ENCODE peak calls at places on chromosome 14, in seven cellular contexts. F, O, V, U, Y, B and G are unnamed samples.

GRCh38 chr14:32473476-32473875 is 144.4 kb downstream of the AKAP6 start:
- DNase-seq in F (peak; percentile 69), O (peak; percentile 53), V (peak; percentile 80), U (peak; percentile 65), Y (no peak), B (no peak), G (no peak)

GRCh38 chr14:64541971-64542838 is 1.7 kb downstream of the HSPA2 start:
- DNase-seq in F (no peak), O (no peak), V (no peak), U (no peak), Y (peak; percentile 2), B (no peak), G (no peak)

GRCh38 chr14:106308839-106309389 is 782.5 kb downstream of the TMEM121 start:
- DNase-seq in F (no peak), O (no peak), V (no peak), U (no peak), Y (peak; percentile 53), B (peak; percentile 92), G (peak; percentile 93)

GRCh38 chr14:20460458-20461229 is 590 bp downstream of the PIP4P1 start:
- DNase-seq in F (no peak), O (no peak), V (no peak), U (no peak), Y (peak; percentile 64), B (peak; percentile 73), G (peak; percentile 88)

GRCh38 chr14:78182722-78183121 is 12.5 kb downstream of the NRXN3 start:
- DNase-seq in F (no peak), O (no peak), V (no peak), U (no peak), Y (no peak), B (no peak), G (no peak)

GRCh38 chr14:104687601-104688504 is 1.6 kb upstream of the INF2 start:
- DNase-seq in F (peak; percentile 82), O (peak; percentile 25), V (peak; percentile 89), U (peak; percentile 60), Y (no peak), B (no peak), G (no peak)

GRCh38 chr14:52115286-52115685 is 46.4 kb upstream of the NID2 start:
- DNase-seq in F (no peak), O (no peak), V (no peak), U (no peak), Y (no peak), B (no peak), G (no peak)

GRCh38 chr14:23539209-23539866 is 12.2 kb downstream of the ZFHX2 start:
- DNase-seq in F (peak; percentile 47), O (peak; percentile 69), V (no peak), U (peak; percentile 39), Y (no peak), B (peak; percentile 49), G (peak; percentile 71)

GRCh38 chr14:90291699-90292098 is 35.3 kb downstream of the PSMC1 start:
- DNase-seq in F (no peak), O (no peak), V (no peak), U (no peak), Y (no peak), B (no peak), G (no peak)

GRCh38 chr14:34340226-34340625 is 121.8 kb downstream of the SPTSSA start:
- DNase-seq in F (peak; percentile 49), O (no peak), V (no peak), U (peak; percentile 22), Y (no peak), B (no peak), G (no peak)

GRCh38 chr14:58731465-58732330 is 93.9 kb downstream of the DACT1 start:
- DNase-seq in F (peak; percentile 95), O (peak; percentile 89), V (no peak), U (peak; percentile 100), Y (no peak), B (no peak), G (no peak)

GRCh38 chr14:97917169-97917568 is 1120.0 kb downstream of the VRK1 start:
- DNase-seq in F (no peak), O (no peak), V (no peak), U (no peak), Y (no peak), B (no peak), G (no peak)

GRCh38 chr14:29643415-29644206 is 284.0 kb downstream of the PRKD1 start:
- DNase-seq in F (peak; percentile 76), O (peak; percentile 61), V (no peak), U (peak; percentile 70), Y (no peak), B (no peak), G (no peak)

GRCh38 chr14:62691613-62692489 is 353.4 kb downstream of the KCNH5 start:
- DNase-seq in F (peak; percentile 92), O (peak; percentile 97), V (no peak), U (peak; percentile 87), Y (no peak), B (no peak), G (no peak)

GRCh38 chr14:104206281-104206904 is 68.0 kb downstream of the KIF26A start:
- DNase-seq in F (no peak), O (peak; percentile 7), V (no peak), U (no peak), Y (no peak), B (no peak), G (no peak)

GRCh38 chr14:54182419-54183040 is 214.3 kb upstream of the CDKN3 start:
- DNase-seq in F (no peak), O (peak; percentile 28), V (no peak), U (peak; percentile 47), Y (no peak), B (no peak), G (no peak)

GRCh38 chr14:101854366-101854765 is 92.9 kb downstream of the PPP2R5C start:
- DNase-seq in F (no peak), O (no peak), V (no peak), U (no peak), Y (no peak), B (no peak), G (no peak)

GRCh38 chr14:99201351-99202073 is 70.5 kb downstream of the BCL11B start:
- DNase-seq in F (no peak), O (no peak), V (no peak), U (no peak), Y (peak; percentile 27), B (no peak), G (peak; percentile 15)

GRCh38 chr14:65131176-65131765 is 29.0 kb upstream of the MAX start:
- DNase-seq in F (no peak), O (no peak), V (no peak), U (peak; percentile 9), Y (no peak), B (no peak), G (no peak)

GRCh38 chr14:59207506-59207933 is 19.1 kb downstream of the DAAM1 start:
- DNase-seq in F (no peak), O (no peak), V (no peak), U (no peak), Y (no peak), B (peak; percentile 59), G (no peak)

GRCh38 chr14:68590233-68590535 is 202.7 kb downstream of the ZFP36L1 start:
- DNase-seq in F (no peak), O (no peak), V (no peak), U (no peak), Y (no peak), B (no peak), G (no peak)

GRCh38 chr14:68404652-68405183 is 388.1 kb downstream of the ZFP36L1 start:
- DNase-seq in F (no peak), O (no peak), V (no peak), U (no peak), Y (no peak), B (peak; percentile 77), G (no peak)

GRCh38 chr14:53850714-53851296 is 105.8 kb downstream of the BMP4 start:
- DNase-seq in F (peak; percentile 68), O (peak; percentile 64), V (no peak), U (peak; percentile 77), Y (no peak), B (no peak), G (no peak)

GRCh38 chr14:71063351-71063750 is 156.1 kb downstream of the PCNX1 start:
- DNase-seq in F (no peak), O (no peak), V (no peak), U (no peak), Y (no peak), B (no peak), G (no peak)

GRCh38 chr14:20781805-20782204 is 737 bp downstream of the RNASE6 start:
- DNase-seq in F (no peak), O (no peak), V (no peak), U (no peak), Y (peak; percentile 1), B (peak; percentile 37), G (no peak)

GRCh38 chr14:55446127-55446736 is 5.8 kb upstream of the TBPL2 start:
- DNase-seq in F (peak; percentile 90), O (peak; percentile 95), V (no peak), U (peak; percentile 91), Y (peak; percentile 23), B (peak; percentile 72), G (peak; percentile 60)

GRCh38 chr14:50943943-50944646 is at the start of gene PYGL:
- DNase-seq in F (peak; percentile 80), O (peak; percentile 87), V (peak; percentile 93), U (peak; percentile 59), Y (peak; percentile 7), B (peak; percentile 70), G (no peak)

GRCh38 chr14:28603606-28604005 is 163.0 kb upstream of the FOXG1 start:
- DNase-seq in F (peak; percentile 48), O (no peak), V (no peak), U (peak; percentile 59), Y (no peak), B (no peak), G (no peak)

GRCh38 chr14:28151931-28152330 is 614.7 kb upstream of the FOXG1 start:
- DNase-seq in F (no peak), O (no peak), V (no peak), U (no peak), Y (no peak), B (no peak), G (no peak)

GRCh38 chr14:100011568-100012325 is 53.5 kb upstream of the EVL start:
- DNase-seq in F (no peak), O (peak; percentile 25), V (no peak), U (no peak), Y (no peak), B (no peak), G (no peak)

GRCh38 chr14:105914738-105915385 is 388.5 kb downstream of the TMEM121 start:
- DNase-seq in F (no peak), O (no peak), V (no peak), U (no peak), Y (no peak), B (no peak), G (no peak)

GRCh38 chr14:77590845-77591506 is 25.5 kb downstream of the SPTLC2 start:
- DNase-seq in F (no peak), O (no peak), V (no peak), U (no peak), Y (no peak), B (peak; percentile 30), G (no peak)

GRCh38 chr14:24339284-24340151 is at the start of gene RIPK3:
- DNase-seq in F (no peak), O (no peak), V (peak; percentile 84), U (no peak), Y (peak; percentile 73), B (peak; percentile 73), G (peak; percentile 45)

GRCh38 chr14:40599726-40600125 is 1007.0 kb upstream of the LRFN5 start:
- DNase-seq in F (no peak), O (no peak), V (no peak), U (no peak), Y (no peak), B (no peak), G (no peak)

GRCh38 chr14:38107216-38107631 is 100.5 kb upstream of the SSTR1 start:
- DNase-seq in F (no peak), O (no peak), V (no peak), U (no peak), Y (no peak), B (peak; percentile 7), G (peak; percentile 6)

GRCh38 chr14:32286602-32287001 is 42.5 kb upstream of the AKAP6 start:
- DNase-seq in F (no peak), O (no peak), V (no peak), U (no peak), Y (no peak), B (no peak), G (no peak)